ENCODE peak calls at places on chromosomes 12 and 14, in eight cellular contexts. T is HCT116, G is body of pancreas, U is colonic mucosa, V is suprapubic skin, E is IMR-90, H is coronary artery, Q is uterus. A is an unnamed sample.

GRCh38 chr12:94327819-94328218 is 131.8 kb downstream of the CEP83 start:
- DNase-seq in T (no peak), G (no peak), U (no peak), V (no peak), E (no peak), H (no peak), Q (no peak), A (no peak)

GRCh38 chr14:41950428-41950827 is 343.8 kb downstream of the LRFN5 start:
- DNase-seq in T (no peak), G (no peak), U (no peak), V (no peak), E (no peak), H (no peak), Q (no peak), A (no peak)

GRCh38 chr12:77392467-77392866 is 327.1 kb upstream of the E2F7 start:
- DNase-seq in T (no peak), G (no peak), U (no peak), V (no peak), E (no peak), H (no peak), Q (no peak), A (no peak)

GRCh38 chr12:60021235-60021634 is 425.4 kb downstream of the SLC16A7 start:
- DNase-seq in T (no peak), G (no peak), U (no peak), V (no peak), E (no peak), H (no peak), Q (no peak), A (no peak)

GRCh38 chr12:57836442-57837375 is 9.8 kb downstream of the CTDSP2 start:
- DNase-seq in T (no peak), G (peak), U (peak), V (no peak), E (peak), H (no peak), Q (peak), A (peak)

GRCh38 chr12:119207161-119207560 is 28.4 kb downstream of the HSPB8 start:
- DNase-seq in T (no peak), G (no peak), U (no peak), V (no peak), E (no peak), H (peak), Q (no peak), A (no peak)

GRCh38 chr12:70609203-70609602 is 28.0 kb downstream of the PTPRB start:
- DNase-seq in T (no peak), G (no peak), U (peak), V (no peak), E (no peak), H (no peak), Q (no peak), A (no peak)

GRCh38 chr12:115574831-115575230 is 702.7 kb downstream of the MED13L start:
- DNase-seq in T (no peak), G (no peak), U (no peak), V (no peak), E (no peak), H (no peak), Q (no peak), A (no peak)

GRCh38 chr12:108855284-108856169 is 1.9 kb downstream of the SSH1 start:
- DNase-seq in T (no peak), G (no peak), U (no peak), V (no peak), E (peak), H (no peak), Q (no peak), A (no peak)

GRCh38 chr12:89597210-89597609 is 71.4 kb upstream of the POC1B start:
- DNase-seq in T (no peak), G (no peak), U (no peak), V (no peak), E (no peak), H (no peak), Q (no peak), A (no peak)

GRCh38 chr12:56916296-56916995 is 17.8 kb downstream of the SDR9C7 start:
- DNase-seq in T (no peak), G (no peak), U (no peak), V (no peak), E (no peak), H (no peak), Q (no peak), A (no peak)

GRCh38 chr14:92540472-92541048 is 27.0 kb downstream of the RIN3 start:
- DNase-seq in T (peak), G (peak), U (peak), V (peak), E (peak), H (peak), Q (peak), A (peak)

GRCh38 chr12:120056739-120057138 is 59.8 kb downstream of the RAB35 start:
- DNase-seq in T (no peak), G (no peak), U (no peak), V (no peak), E (no peak), H (no peak), Q (no peak), A (no peak)

GRCh38 chr12:8590842-8591545 is 21.7 kb downstream of the AICDA start:
- DNase-seq in T (no peak), G (no peak), U (no peak), V (no peak), E (no peak), H (no peak), Q (no peak), A (no peak)

GRCh38 chr12:9751204-9752144 is 9.2 kb downstream of the CD69 start:
- DNase-seq in T (peak), G (no peak), U (no peak), V (no peak), E (peak), H (no peak), Q (no peak), A (no peak)

GRCh38 chr12:6211421-6211869 is 11.2 kb downstream of the CD9 start:
- DNase-seq in T (no peak), G (no peak), U (no peak), V (no peak), E (peak), H (no peak), Q (no peak), A (peak)

GRCh38 chr14:104335611-104336010 is 197.2 kb downstream of the KIF26A start:
- DNase-seq in T (no peak), G (no peak), U (no peak), V (peak), E (no peak), H (peak), Q (no peak), A (no peak)

GRCh38 chr14:89378119-89378518 is 38.9 kb downstream of the FOXN3 start:
- DNase-seq in T (no peak), G (no peak), U (no peak), V (no peak), E (peak), H (peak), Q (no peak), A (peak)

GRCh38 chr14:70812124-70812818 is 3.0 kb upstream of the MAP3K9 start:
- DNase-seq in T (no peak), G (no peak), U (no peak), V (no peak), E (no peak), H (no peak), Q (no peak), A (no peak)

GRCh38 chr12:132078190-132078589 is 65.9 kb downstream of the DDX51 start:
- DNase-seq in T (no peak), G (no peak), U (no peak), V (no peak), E (peak), H (no peak), Q (peak), A (peak)

GRCh38 chr12:32302218-32302826 is 97.0 kb upstream of the FGD4 start:
- DNase-seq in T (peak), G (no peak), U (no peak), V (no peak), E (no peak), H (no peak), Q (no peak), A (no peak)

GRCh38 chr14:88838015-88838414 is 13.6 kb downstream of the TTC8 start:
- DNase-seq in T (no peak), G (no peak), U (no peak), V (no peak), E (no peak), H (no peak), Q (no peak), A (no peak)

GRCh38 chr12:106224392-106224706 is 23.5 kb downstream of the CKAP4 start:
- DNase-seq in T (no peak), G (no peak), U (no peak), V (no peak), E (no peak), H (no peak), Q (no peak), A (no peak)

GRCh38 chr14:92844220-92844619 is 50.1 kb downstream of the GOLGA5 start:
- DNase-seq in T (no peak), G (no peak), U (no peak), V (no peak), E (no peak), H (no peak), Q (no peak), A (no peak)

GRCh38 chr12:47838286-47838931 is 18.7 kb upstream of the HDAC7 start:
- DNase-seq in T (peak), G (peak), U (no peak), V (no peak), E (peak), H (peak), Q (peak), A (no peak)

GRCh38 chr12:58532855-58533608 is 387.3 kb downstream of the LRIG3 start:
- DNase-seq in T (no peak), G (no peak), U (no peak), V (no peak), E (no peak), H (no peak), Q (no peak), A (no peak)

GRCh38 chr14:44529026-44529425 is 21.9 kb upstream of the FSCB start:
- DNase-seq in T (no peak), G (no peak), U (no peak), V (no peak), E (no peak), H (no peak), Q (no peak), A (no peak)

GRCh38 chr12:191541-191940 is 22.4 kb downstream of the SLC6A12 start:
- DNase-seq in T (no peak), G (no peak), U (no peak), V (no peak), E (no peak), H (no peak), Q (no peak), A (no peak)

GRCh38 chr12:104063712-104064030 is 660 bp upstream of the HCFC2 start:
- DNase-seq in T (no peak), G (peak), U (peak), V (no peak), E (peak), H (no peak), Q (no peak), A (no peak)

GRCh38 chr12:55142896-55143870 is 17.0 kb downstream of the OR9K2 start:
- DNase-seq in T (peak), G (peak), U (peak), V (no peak), E (peak), H (no peak), Q (no peak), A (no peak)

GRCh38 chr12:123270380-123271181 is 1.1 kb downstream of the CDK2AP1 start:
- DNase-seq in T (no peak), G (no peak), U (peak), V (no peak), E (peak), H (no peak), Q (no peak), A (no peak)

GRCh38 chr12:111123390-111123789 is 203.0 kb upstream of the MYL2 start:
- DNase-seq in T (no peak), G (no peak), U (no peak), V (no peak), E (no peak), H (no peak), Q (no peak), A (no peak)

GRCh38 chr14:105087308-105087962 is 22.2 kb upstream of the GPR132 start:
- DNase-seq in T (no peak), G (peak), U (peak), V (peak), E (peak), H (no peak), Q (peak), A (no peak)

GRCh38 chr14:50010752-50011151 is 105.6 kb downstream of the VCPKMT start:
- DNase-seq in T (no peak), G (no peak), U (no peak), V (no peak), E (peak), H (no peak), Q (peak), A (no peak)

GRCh38 chr14:99981806-99982205 is 83.4 kb upstream of the EVL start:
- DNase-seq in T (no peak), G (no peak), U (no peak), V (no peak), E (no peak), H (no peak), Q (no peak), A (no peak)

GRCh38 chr12:24191117-24191516 is 241.6 kb upstream of the SOX5 start:
- DNase-seq in T (no peak), G (no peak), U (no peak), V (no peak), E (no peak), H (no peak), Q (no peak), A (no peak)

GRCh38 chr12:27289414-27289813 is 43.2 kb upstream of the BMAL2 start:
- DNase-seq in T (no peak), G (no peak), U (no peak), V (no peak), E (peak), H (no peak), Q (no peak), A (no peak)

GRCh38 chr12:27284751-27285150 is 40.7 kb downstream of the STK38L start:
- DNase-seq in T (no peak), G (no peak), U (no peak), V (no peak), E (peak), H (no peak), Q (no peak), A (no peak)

GRCh38 chr12:27284021-27284420 is 39.9 kb downstream of the STK38L start:
- DNase-seq in T (no peak), G (no peak), U (no peak), V (no peak), E (no peak), H (no peak), Q (no peak), A (no peak)

GRCh38 chr12:27280412-27280811 is 36.3 kb downstream of the STK38L start:
- DNase-seq in T (no peak), G (no peak), U (peak), V (no peak), E (no peak), H (no peak), Q (no peak), A (no peak)

GRCh38 chr12:27285395-27285794 is 41.3 kb downstream of the STK38L start:
- DNase-seq in T (no peak), G (no peak), U (no peak), V (no peak), E (peak), H (no peak), Q (no peak), A (no peak)
- H3K27ac ChIP-seq in T (no peak), G (no peak), U (no peak), V (no peak), E (no peak), H (peak), Q (peak), A (no peak)

GRCh38 chr12:113260636-113261300 is 39.5 kb downstream of the TPCN1 start:
- DNase-seq in T (no peak), G (no peak), U (no peak), V (no peak), E (no peak), H (no peak), Q (no peak), A (no peak)
- H3K27ac ChIP-seq in T (no peak), G (peak), U (peak), V (peak), E (no peak), H (peak), Q (peak), A (no peak)

GRCh38 chr12:15555466-15555865 is 233.2 kb downstream of the PTPRO start:
- DNase-seq in T (no peak), G (no peak), U (no peak), V (no peak), E (no peak), H (no peak), Q (no peak), A (no peak)

GRCh38 chr12:15563683-15564082 is 225.5 kb downstream of the EPS8 start:
- DNase-seq in T (no peak), G (peak), U (peak), V (no peak), E (peak), H (no peak), Q (peak), A (peak)

GRCh38 chr12:15562263-15562662 is 226.9 kb downstream of the EPS8 start:
- DNase-seq in T (no peak), G (no peak), U (no peak), V (no peak), E (no peak), H (no peak), Q (no peak), A (no peak)

GRCh38 chr12:15556411-15556810 is 232.8 kb downstream of the EPS8 start:
- DNase-seq in T (no peak), G (no peak), U (no peak), V (no peak), E (no peak), H (no peak), Q (no peak), A (no peak)

GRCh38 chr12:15558915-15559528 is 230.2 kb downstream of the EPS8 start:
- DNase-seq in T (no peak), G (no peak), U (no peak), V (no peak), E (peak), H (no peak), Q (no peak), A (no peak)
- H3K27ac ChIP-seq in T (no peak), G (no peak), U (no peak), V (no peak), E (no peak), H (peak), Q (no peak), A (no peak)

DNA sequence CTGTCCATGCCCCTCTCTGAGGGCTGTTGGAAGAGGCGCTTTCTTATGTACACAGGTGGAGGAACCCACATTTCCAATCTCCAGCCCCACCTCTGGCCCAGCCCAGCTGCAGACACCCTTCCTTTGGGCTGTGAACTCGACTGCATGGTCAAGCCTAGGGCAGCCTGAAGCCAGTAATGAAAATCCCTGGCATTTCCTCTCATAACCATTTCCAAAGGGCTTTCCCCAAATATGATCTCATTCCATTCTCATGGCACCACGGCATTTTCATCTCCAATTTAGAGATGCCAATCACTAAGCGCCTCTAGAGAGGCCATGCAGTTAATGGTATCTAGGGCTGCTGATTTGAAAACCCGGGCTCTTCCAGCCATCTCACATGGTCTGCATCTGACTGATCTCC is 32.3 kb upstream of the EMP1 start:
- DNase-seq in T (no peak), G (no peak), U (no peak), V (no peak), E (no peak), H (no peak), Q (no peak), A (no peak)
- H3K27ac ChIP-seq in T (no peak), G (no peak), U (no peak), V (no peak), E (no peak), H (no peak), Q (no peak), A (no peak)

GRCh38 chr12:50242751-50243191 is 40.5 kb downstream of the LIMA1 start:
- DNase-seq in T (no peak), G (no peak), U (no peak), V (no peak), E (peak), H (no peak), Q (no peak), A (no peak)
- H3K27ac ChIP-seq in T (peak), G (peak), U (peak), V (peak), E (peak), H (peak), Q (peak), A (peak)

DNA sequence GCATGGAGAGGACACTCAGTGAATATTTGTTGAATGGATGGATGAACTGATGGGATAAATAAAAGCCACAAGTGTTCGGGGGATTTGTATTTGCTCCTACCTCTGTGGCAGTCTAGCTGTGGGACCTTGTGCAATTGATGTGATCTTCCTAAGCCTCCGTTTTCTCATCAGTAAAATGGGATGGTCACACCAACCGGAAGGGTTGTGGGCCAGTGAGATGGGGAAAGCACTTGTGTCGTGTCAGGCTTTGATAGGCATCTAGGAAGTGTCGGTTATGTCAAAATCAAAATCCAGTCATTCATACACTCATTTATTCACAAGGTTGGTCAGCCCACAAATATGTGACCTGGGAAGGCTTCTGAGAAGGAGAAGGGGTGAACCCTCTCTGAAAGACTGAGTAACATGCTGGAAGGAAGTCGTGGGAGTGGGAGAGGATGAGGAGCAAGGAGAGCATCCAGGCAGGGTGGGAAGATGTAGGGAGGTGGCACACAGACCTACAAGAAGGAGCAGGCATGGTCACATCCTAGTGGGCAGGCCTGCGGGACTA is 7.8 kb upstream of the SERPINA9 start:
- DNase-seq in T (no peak), G (no peak), U (no peak), V (no peak), E (peak), H (no peak), Q (no peak), A (no peak)
- H3K27ac ChIP-seq in T (no peak), G (no peak), U (no peak), V (no peak), E (no peak), H (no peak), Q (no peak), A (no peak)

DNA sequence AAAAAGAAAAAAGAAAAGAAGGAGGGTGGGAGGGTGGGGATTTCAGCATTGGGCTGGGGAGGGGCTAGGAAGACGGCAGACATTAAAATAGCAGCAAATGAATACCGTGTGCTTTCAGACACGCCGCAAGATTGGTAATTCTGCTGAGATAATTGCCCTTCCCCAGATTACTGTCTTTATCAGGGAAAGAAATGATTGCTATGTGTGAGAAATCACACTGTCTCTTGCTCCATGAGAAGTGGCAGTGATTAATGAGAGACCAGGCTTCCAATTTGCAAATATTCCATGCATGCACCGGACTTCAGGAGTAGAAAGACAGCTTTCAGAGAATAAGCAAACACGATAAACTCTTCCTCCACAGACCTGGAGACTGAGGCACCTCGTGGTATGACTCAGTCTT is 7.6 kb upstream of the KCNA5 start:
- DNase-seq in T (no peak), G (no peak), U (no peak), V (no peak), E (no peak), H (no peak), Q (no peak), A (no peak)
- H3K27ac ChIP-seq in T (no peak), G (no peak), U (no peak), V (no peak), E (no peak), H (no peak), Q (no peak), A (no peak)